ENCODE peak calls at places on chromosomes 16 and 17, in five cellular contexts. One of them, this sample, is unnamed.
A peak's percentile ranks its signal among the peaks of the same experiment; 100 is the strongest.

GRCh38 chr16:49575352-49576172 is 202.0 kb downstream of the C16orf78 start:
- DNase-seq in gastrocnemius medialis: no peak
- DNase-seq in A673: no peak
- DNase-seq in SK-N-SH: no peak
- DNase-seq in thoracic aorta: no peak
- DNase-seq in this sample: no peak

GRCh38 chr16:66344533-66345145 is 21.9 kb upstream of the CDH5 start:
- DNase-seq in gastrocnemius medialis: no peak
- DNase-seq in A673: peak; percentile 58
- DNase-seq in SK-N-SH: no peak
- DNase-seq in thoracic aorta: no peak
- DNase-seq in this sample: no peak

GRCh38 chr16:56320081-56320480 is 105.3 kb downstream of the AMFR start:
- DNase-seq in gastrocnemius medialis: no peak
- DNase-seq in A673: no peak
- DNase-seq in SK-N-SH: no peak
- DNase-seq in thoracic aorta: no peak
- DNase-seq in this sample: no peak

GRCh38 chr16:8374032-8374431 is 216.3 kb downstream of the TMEM114 start:
- DNase-seq in gastrocnemius medialis: no peak
- DNase-seq in A673: no peak
- DNase-seq in SK-N-SH: no peak
- DNase-seq in thoracic aorta: no peak
- DNase-seq in this sample: no peak

GRCh38 chr17:58498177-58498828 is 10.1 kb upstream of the HSF5 start:
- DNase-seq in gastrocnemius medialis: no peak
- DNase-seq in A673: no peak
- DNase-seq in SK-N-SH: no peak
- DNase-seq in thoracic aorta: no peak
- DNase-seq in this sample: no peak

GRCh38 chr16:75566889-75567255 is 693 bp downstream of the GABARAPL2 start:
- DNase-seq in gastrocnemius medialis: no peak
- DNase-seq in A673: no peak
- DNase-seq in SK-N-SH: peak; percentile 46
- DNase-seq in thoracic aorta: no peak
- DNase-seq in this sample: peak; percentile 55

GRCh38 chr17:5714993-5715392 is 130.7 kb upstream of the NLRP1 start:
- DNase-seq in gastrocnemius medialis: no peak
- DNase-seq in A673: no peak
- DNase-seq in SK-N-SH: no peak
- DNase-seq in thoracic aorta: no peak
- DNase-seq in this sample: no peak

GRCh38 chr17:73591278-73592078 is 52.8 kb downstream of the SDK2 start:
- DNase-seq in gastrocnemius medialis: no peak
- DNase-seq in A673: no peak
- DNase-seq in SK-N-SH: no peak
- DNase-seq in thoracic aorta: no peak
- DNase-seq in this sample: no peak

DNA sequence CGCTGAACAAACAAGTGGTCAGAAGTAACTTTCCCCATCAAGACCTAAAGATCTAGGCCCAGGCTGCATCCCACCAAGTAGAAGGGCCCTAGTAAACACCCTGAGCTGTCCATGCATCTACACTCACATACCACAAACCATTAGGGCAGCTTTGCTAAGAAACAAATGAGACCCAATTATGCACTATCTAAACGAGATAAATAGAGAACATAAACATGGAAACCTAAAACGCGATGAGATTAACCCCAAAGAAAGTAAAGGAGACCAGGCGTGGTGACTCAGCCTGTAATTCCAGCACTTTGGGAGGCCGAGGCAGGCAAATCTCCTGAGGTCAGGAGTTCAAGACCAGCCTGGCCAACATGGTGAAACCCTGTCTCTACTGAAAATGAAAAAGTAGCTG is 5.8 kb downstream of the TXNDC11 start:
- DNase-seq in gastrocnemius medialis: no peak
- DNase-seq in A673: no peak
- DNase-seq in SK-N-SH: no peak
- DNase-seq in thoracic aorta: no peak
- DNase-seq in this sample: no peak
- H3K27ac ChIP-seq in gastrocnemius medialis: peak overlapping the region; percentile 95
- H3K27ac ChIP-seq in A673: no peak overlapping the region
- H3K27ac ChIP-seq in SK-N-SH: no peak overlapping the region
- H3K27ac ChIP-seq in thoracic aorta: no peak overlapping the region
- H3K27ac ChIP-seq in this sample: peak overlapping the region; percentile 53

GRCh38 chr17:40069751-40070643 is 7.2 kb downstream of the THRA start:
- DNase-seq in gastrocnemius medialis: peak; percentile 56
- DNase-seq in A673: peak; percentile 61
- DNase-seq in SK-N-SH: peak; percentile 52
- DNase-seq in thoracic aorta: no peak
- DNase-seq in this sample: peak; percentile 67

GRCh38 chr17:40067710-40068109 is 4.9 kb downstream of the THRA start:
- DNase-seq in gastrocnemius medialis: no peak
- DNase-seq in A673: no peak
- DNase-seq in SK-N-SH: no peak
- DNase-seq in thoracic aorta: no peak
- DNase-seq in this sample: no peak

GRCh38 chr17:40068129-40068581 is 5.4 kb downstream of the THRA start:
- DNase-seq in gastrocnemius medialis: no peak
- DNase-seq in A673: no peak
- DNase-seq in SK-N-SH: no peak
- DNase-seq in thoracic aorta: no peak
- DNase-seq in this sample: no peak

GRCh38 chr17:40068917-40069750 is 6.4 kb downstream of the THRA start:
- DNase-seq in gastrocnemius medialis: peak; percentile 96
- DNase-seq in A673: peak; percentile 77
- DNase-seq in SK-N-SH: peak; percentile 76
- DNase-seq in thoracic aorta: peak; percentile 86
- DNase-seq in this sample: peak; percentile 93

GRCh38 chr17:40068584-40068916 is 5.8 kb downstream of the THRA start:
- DNase-seq in gastrocnemius medialis: no peak
- DNase-seq in A673: no peak
- DNase-seq in SK-N-SH: no peak
- DNase-seq in thoracic aorta: no peak
- DNase-seq in this sample: no peak
- H3K4me1 ChIP-seq in gastrocnemius medialis: peaks cover 97% of the 10 kb centered on the region
- H3K4me1 ChIP-seq in A673: peaks cover 56% of the 10 kb centered on the region
- H3K4me1 ChIP-seq in SK-N-SH: peaks cover 63% of the 10 kb centered on the region
- H3K4me1 ChIP-seq in thoracic aorta: peaks cover 93% of the 10 kb centered on the region
- H3K4me1 ChIP-seq in this sample: peaks cover 82% of the 10 kb centered on the region

GRCh38 chr17:68600881-68601564 is at the start of gene FAM20A:
- DNase-seq in gastrocnemius medialis: no peak
- DNase-seq in A673: peak; percentile 18
- DNase-seq in SK-N-SH: peak; percentile 68
- DNase-seq in thoracic aorta: no peak
- DNase-seq in this sample: peak; percentile 74

GRCh38 chr17:68599091-68599872 is 1.9 kb downstream of the FAM20A start:
- DNase-seq in gastrocnemius medialis: no peak
- DNase-seq in A673: no peak
- DNase-seq in SK-N-SH: no peak
- DNase-seq in thoracic aorta: no peak
- DNase-seq in this sample: no peak

GRCh38 chr17:68599873-68600122 is 1.4 kb downstream of the FAM20A start:
- DNase-seq in gastrocnemius medialis: no peak
- DNase-seq in A673: no peak
- DNase-seq in SK-N-SH: no peak
- DNase-seq in thoracic aorta: no peak
- DNase-seq in this sample: peak; percentile 56

GRCh38 chr17:68601565-68602266 is 549 bp upstream of the FAM20A start:
- DNase-seq in gastrocnemius medialis: no peak
- DNase-seq in A673: no peak
- DNase-seq in SK-N-SH: no peak
- DNase-seq in thoracic aorta: no peak
- DNase-seq in this sample: no peak

GRCh38 chr17:68600123-68600880 is 865 bp downstream of the FAM20A start:
- DNase-seq in gastrocnemius medialis: no peak
- DNase-seq in A673: no peak
- DNase-seq in SK-N-SH: peak; percentile 78
- DNase-seq in thoracic aorta: no peak
- DNase-seq in this sample: peak; percentile 63
- TF ChIP-seq CTCF in gastrocnemius medialis: no peak
- TF ChIP-seq CTCF in A673: no peak
- TF ChIP-seq CTCF in SK-N-SH: no peak
- TF ChIP-seq CTCF in thoracic aorta: no peak
- TF ChIP-seq CTCF in this sample: no peak

GRCh38 chr17:1002412-1002753 is 5.5 kb downstream of the TIMM22 start:
- DNase-seq in gastrocnemius medialis: no peak
- DNase-seq in A673: no peak
- DNase-seq in SK-N-SH: no peak
- DNase-seq in thoracic aorta: no peak
- DNase-seq in this sample: no peak
- H3K27ac ChIP-seq in gastrocnemius medialis: peak overlapping the region; percentile 94
- H3K27ac ChIP-seq in A673: no peak overlapping the region
- H3K27ac ChIP-seq in SK-N-SH: peak overlapping the region; percentile 11
- H3K27ac ChIP-seq in thoracic aorta: peak overlapping the region; percentile 80
- H3K27ac ChIP-seq in this sample: peak overlapping the region; percentile 87